ENCODE peak calls at places on chromosomes 2 and 18, in four cellular contexts. K is HL-60, L is GM12878, A is K562. J is an unnamed sample.
A peak's percentile ranks its signal among the peaks of the same experiment; 100 is the strongest.

GRCh38 chr2:19574788-19575260 is 216.4 kb upstream of the OSR1 start:
- DNase-seq in L (no peak), K (no peak), A (no peak), J (no peak)

GRCh38 chr18:42053188-42053781 is 98.3 kb downstream of the PIK3C3 start:
- DNase-seq in K (peak; percentile 15), A (peak; percentile 29), L (peak; percentile 4), J (no peak)

GRCh38 chr2:38296381-38296780 is 80.7 kb downstream of the ATL2 start:
- DNase-seq in A (no peak), L (no peak), K (no peak), J (no peak)

GRCh38 chr2:156429211-156429610 is 7.0 kb upstream of the GPD2 start:
- DNase-seq in L (no peak), A (no peak), K (no peak), J (no peak)

GRCh38 chr18:22848618-22849017 is 84.5 kb upstream of the RBBP8 start:
- DNase-seq in A (no peak), L (no peak), K (no peak), J (no peak)

GRCh38 chr2:23375448-23375847 is 9.5 kb upstream of the KLHL29 start:
- DNase-seq in A (peak; percentile 45), K (no peak), L (no peak), J (no peak)

GRCh38 chr2:205637779-205638503 is 44.4 kb upstream of the NRP2 start:
- DNase-seq in L (no peak), A (no peak), K (no peak), J (no peak)

GRCh38 chr2:168217920-168218319 is 29.5 kb downstream of the STK39 start:
- DNase-seq in L (no peak), K (no peak), A (no peak), J (no peak)

GRCh38 chr2:218429951-218430692 is 11.2 kb downstream of the VIL1 start:
- DNase-seq in L (no peak), K (no peak), A (no peak), J (no peak)

GRCh38 chr2:64386676-64387075 is 67.3 kb upstream of the LGALSL start:
- DNase-seq in A (no peak), K (no peak), L (no peak), J (no peak)

GRCh38 chr2:85283641-85284040 is 44.1 kb downstream of the TGOLN2 start:
- DNase-seq in K (no peak), L (no peak), A (no peak), J (no peak)

GRCh38 chr2:236157815-236158498 is 10.2 kb downstream of the GBX2 start:
- DNase-seq in A (no peak), L (no peak), K (no peak), J (no peak)

GRCh38 chr18:43596106-43596712 is 318.9 kb upstream of the SYT4 start:
- DNase-seq in L (no peak), K (no peak), A (peak; percentile 2), J (peak; percentile 12)

GRCh38 chr2:128549646-128550260 is 231.1 kb upstream of the HS6ST1 start:
- DNase-seq in L (no peak), A (no peak), K (no peak), J (no peak)

GRCh38 chr2:171410101-171410500 is 23.7 kb downstream of the METTL8 start:
- DNase-seq in A (no peak), K (no peak), L (no peak), J (no peak)

GRCh38 chr2:236114959-236115358 is 53.2 kb downstream of the GBX2 start:
- DNase-seq in L (no peak), K (no peak), A (no peak), J (no peak)

GRCh38 chr2:150938586-150938985 is 323.1 kb downstream of the RBM43 start:
- DNase-seq in K (no peak), L (no peak), A (no peak), J (no peak)

GRCh38 chr2:174312581-174313234 is 22.0 kb upstream of the SP9 start:
- DNase-seq in A (no peak), L (no peak), K (no peak), J (no peak)

GRCh38 chr2:46776687-46777327 is 138.8 kb downstream of the MCFD2 start:
- DNase-seq in K (no peak), A (peak; percentile 66), L (no peak), J (peak; percentile 30)

GRCh38 chr18:77055429-77056310 is 76.9 kb downstream of the MBP start:
- DNase-seq in K (no peak), A (no peak), L (no peak), J (no peak)

GRCh38 chr2:192307530-192307929 is 112.8 kb upstream of the TMEFF2 start:
- DNase-seq in L (no peak), A (no peak), K (no peak), J (no peak)

GRCh38 chr2:190583507-190584337 is 49.2 kb upstream of the NEMP2 start:
- DNase-seq in K (no peak), A (no peak), L (peak; percentile 21), J (no peak)

DNA sequence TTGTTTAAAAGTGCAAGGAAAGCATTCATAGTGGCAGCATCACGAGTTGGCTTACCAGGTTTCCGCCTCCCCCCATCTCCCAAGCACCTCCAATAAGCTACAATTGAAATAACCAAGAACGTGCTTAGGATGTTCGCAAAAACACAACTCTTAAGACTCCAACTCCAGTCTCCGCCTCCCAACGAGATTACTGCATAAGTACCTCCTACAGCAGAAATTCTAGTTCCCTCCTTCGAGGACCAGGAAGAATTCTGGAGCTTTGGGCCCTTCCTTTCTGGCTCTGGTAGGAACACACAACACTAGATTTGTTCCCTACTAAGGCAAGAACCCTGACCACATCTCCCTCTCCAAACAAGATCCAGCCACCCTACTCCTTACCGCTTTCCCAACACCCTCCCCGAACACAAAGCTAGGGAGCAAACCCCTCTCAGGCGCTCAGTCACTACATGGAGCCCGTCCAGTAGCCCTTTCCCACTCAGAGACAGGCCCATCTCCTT is 741 bp downstream of the ADAM17 start:
- DNase-seq in L (no peak), K (no peak), A (no peak), J (no peak)
- TF ChIP-seq SPI1 in L (no peak), K (peak; percentile 17), A (peak; percentile 35), J (no peak)

DNA sequence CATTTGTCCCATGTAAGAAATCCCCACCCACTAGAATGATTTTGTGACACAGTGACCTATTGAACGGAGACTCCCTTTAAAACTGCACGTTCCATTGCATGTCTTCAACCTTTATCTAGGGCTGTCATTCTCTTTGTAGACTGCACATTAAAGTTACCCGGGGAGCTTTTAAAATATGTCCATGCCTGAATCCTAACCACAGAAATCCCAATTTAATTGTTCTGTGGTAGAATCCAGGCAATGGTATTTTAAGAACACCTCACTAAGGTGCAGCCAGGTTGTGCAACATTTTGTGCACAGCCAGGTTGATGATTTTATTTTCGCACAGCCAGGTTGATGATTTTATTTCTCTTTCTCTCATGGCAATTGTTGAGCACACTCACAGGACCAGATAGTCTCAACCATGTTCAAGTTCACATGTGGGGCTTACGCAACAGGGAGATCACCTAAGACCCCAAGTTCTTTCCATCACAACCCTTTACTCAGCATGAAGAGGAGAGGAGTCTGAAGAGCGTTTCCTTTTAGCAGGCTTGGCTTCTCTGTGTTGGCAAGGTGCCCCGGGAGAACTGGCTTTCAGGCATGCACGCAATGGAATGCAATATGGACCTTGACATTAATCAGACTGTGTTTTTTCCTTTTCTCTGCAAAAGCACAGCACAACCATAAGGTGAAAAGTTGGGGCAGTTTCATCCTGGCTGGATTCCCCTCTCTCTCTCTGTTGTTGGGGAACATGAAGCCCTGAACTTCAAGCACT is 467.3 kb upstream of the ETAA1 start:
- DNase-seq in A (no peak), L (no peak), K (no peak), J (no peak)
- TF ChIP-seq SPI1 in A (no peak), L (no peak), K (no peak), J (no peak)

GRCh38 chr18:7608798-7609197 is 41.7 kb downstream of the PTPRM start:
- DNase-seq in A (no peak), L (no peak), K (no peak), J (no peak)

GRCh38 chr18:7607535-7608173 is 40.5 kb downstream of the PTPRM start:
- DNase-seq in L (no peak), A (no peak), K (no peak), J (no peak)

GRCh38 chr18:7605705-7606104 is 38.6 kb downstream of the PTPRM start:
- DNase-seq in K (no peak), A (no peak), L (no peak), J (no peak)

GRCh38 chr18:7608174-7608550 is 41.0 kb downstream of the PTPRM start:
- DNase-seq in K (no peak), L (no peak), A (no peak), J (no peak)

DNA sequence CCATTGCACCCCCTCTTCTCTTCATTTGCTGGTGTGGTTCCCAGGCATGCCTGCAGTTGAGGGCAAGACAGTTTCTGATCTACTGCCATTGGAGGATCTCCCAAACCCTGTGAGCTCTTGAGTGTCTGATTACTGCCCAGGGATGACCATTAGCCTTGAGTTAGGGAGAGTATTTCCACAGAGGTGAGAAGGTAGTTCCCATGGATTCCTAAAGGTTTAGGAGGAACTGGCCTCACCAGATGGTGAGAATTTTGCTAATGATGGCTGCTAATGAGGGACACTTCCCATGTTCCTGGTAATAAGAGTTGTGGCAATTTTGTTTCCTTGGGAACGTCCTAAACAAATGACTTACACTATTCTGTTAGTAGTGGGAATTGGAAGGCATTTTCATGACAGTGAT is 42.5 kb downstream of the PTPRM start:
- DNase-seq in A (no peak), K (no peak), L (no peak), J (no peak)
- TF ChIP-seq SPI1 in A (no peak), K (no peak), L (no peak), J (no peak)

GRCh38 chr2:14749869-14750268 is 117.4 kb downstream of the LRATD1 start:
- DNase-seq in L (no peak), A (no peak), K (no peak), J (no peak)

GRCh38 chr2:14752294-14752693 is 119.8 kb downstream of the LRATD1 start:
- DNase-seq in L (no peak), K (no peak), A (no peak), J (no peak)

GRCh38 chr2:14750433-14750832 is 117.9 kb downstream of the LRATD1 start:
- DNase-seq in A (no peak), K (no peak), L (no peak), J (no peak)

GRCh38 chr2:14747447-14747846 is 114.9 kb downstream of the LRATD1 start:
- DNase-seq in A (no peak), L (no peak), K (no peak), J (no peak)

DNA sequence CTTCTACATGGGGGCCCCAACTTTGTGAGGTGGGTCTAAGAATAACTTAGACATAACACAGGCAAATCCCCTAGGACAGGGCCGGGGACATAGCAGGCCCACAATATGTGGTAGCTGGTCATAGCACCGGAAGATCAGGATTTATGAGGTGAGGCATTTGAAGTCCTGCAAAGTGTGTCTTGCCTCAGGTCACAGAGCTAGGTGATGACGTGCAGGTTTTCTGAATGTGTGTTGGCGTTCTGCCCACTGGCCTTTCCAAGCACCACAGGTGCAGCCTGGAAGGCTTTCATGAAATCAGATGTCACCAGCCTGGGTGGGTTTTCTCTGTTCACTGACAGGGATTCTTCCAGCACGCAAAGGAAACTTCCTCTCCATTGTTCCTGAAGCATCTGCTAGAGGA is 119.1 kb downstream of the LRATD1 start:
- DNase-seq in A (no peak), K (no peak), L (no peak), J (no peak)
- TF ChIP-seq SPI1 in A (no peak), K (no peak), L (no peak), J (no peak)